ENCODE peak calls at places on chromosomes 3 and 15, in eight cellular contexts. O is frontal cortex; G is T47D; C is activated naive CD8-positive, alpha-beta T cell treated with anti-CD3 and anti-CD28 coated beads, Interleukin-2, amount 50 U/mL, for 24 hours; Z is HEK293T; S is LoVo; N is endothelial cell; X is GM12865. P is an unnamed sample.

GRCh38 chr15:89714775-89715174 is 24.2 kb downstream of the WDR93 start:
- DNase-seq in O (no peak), G (no peak), C (no peak), Z (no peak), S (no peak), N (no peak), X (no peak), P (no peak)

GRCh38 chr15:36080759-36081158 is 498.7 kb upstream of the CDIN1 start:
- DNase-seq in O (no peak), G (no peak), C (no peak), Z (no peak), S (no peak), N (no peak), X (no peak), P (no peak)

GRCh38 chr3:122989856-122990575 is 37.5 kb downstream of the SEMA5B start:
- DNase-seq in O (no peak), G (no peak), C (no peak), Z (no peak), S (no peak), N (no peak), X (no peak), P (no peak)

GRCh38 chr15:100192092-100192695 is 149.6 kb downstream of the ADAMTS17 start:
- DNase-seq in O (no peak), G (no peak), C (no peak), Z (no peak), S (no peak), N (no peak), X (no peak), P (no peak)

GRCh38 chr3:78712270-78712669 is 1055.5 kb downstream of the ROBO1 start:
- DNase-seq in O (no peak), G (no peak), C (no peak), Z (no peak), S (no peak), N (no peak), X (no peak), P (no peak)

GRCh38 chr15:80996247-80996646 is 4.5 kb upstream of the TLNRD1 start:
- DNase-seq in O (no peak), G (no peak), C (no peak), Z (no peak), S (no peak), N (no peak), X (peak), P (no peak)

GRCh38 chr3:123595396-123595795 is 10.5 kb upstream of the HACD2 start:
- DNase-seq in O (no peak), G (no peak), C (no peak), Z (no peak), S (no peak), N (no peak), X (no peak), P (no peak)

GRCh38 chr3:193978030-193978429 is 157.9 kb upstream of the HES1 start:
- DNase-seq in O (no peak), G (no peak), C (no peak), Z (no peak), S (no peak), N (no peak), X (no peak), P (no peak)

GRCh38 chr15:85777291-85778106 is 17.2 kb downstream of the KLHL25 start:
- DNase-seq in O (no peak), G (no peak), C (no peak), Z (no peak), S (no peak), N (no peak), X (no peak), P (no peak)

GRCh38 chr15:52440414-52440813 is 88.3 kb downstream of the MYO5A start:
- DNase-seq in O (no peak), G (no peak), C (peak), Z (no peak), S (peak), N (no peak), X (no peak), P (no peak)

GRCh38 chr3:8873740-8874139 is 89.5 kb downstream of the RAD18 start:
- DNase-seq in O (no peak), G (no peak), C (no peak), Z (no peak), S (no peak), N (no peak), X (no peak), P (no peak)

GRCh38 chr3:41972802-41973201 is 10.9 kb upstream of the ULK4 start:
- DNase-seq in O (no peak), G (no peak), C (no peak), Z (no peak), S (no peak), N (no peak), X (no peak), P (no peak)

GRCh38 chr15:71329041-71329440 is 213.8 kb downstream of the THSD4 start:
- DNase-seq in O (no peak), G (no peak), C (no peak), Z (no peak), S (no peak), N (peak), X (no peak), P (no peak)

GRCh38 chr15:90400759-90401314 is 12.8 kb downstream of the IQGAP1 start:
- DNase-seq in O (peak), G (peak), C (peak), Z (peak), S (peak), N (peak), X (peak), P (peak)

GRCh38 chr3:30162579-30162978 is 443.8 kb upstream of the TGFBR2 start:
- DNase-seq in O (no peak), G (no peak), C (no peak), Z (no peak), S (no peak), N (no peak), X (no peak), P (no peak)

GRCh38 chr3:197029511-197030167 is at the start of gene MELTF:
- DNase-seq in O (peak), G (peak), C (peak), Z (peak), S (peak), N (peak), X (peak), P (peak)

GRCh38 chr3:36227982-36228381 is 152.3 kb upstream of the STAC start:
- DNase-seq in O (no peak), G (no peak), C (no peak), Z (no peak), S (no peak), N (no peak), X (no peak), P (no peak)

GRCh38 chr3:183984749-183985729 is 32.6 kb downstream of the ABCC5 start:
- DNase-seq in O (no peak), G (no peak), C (no peak), Z (no peak), S (no peak), N (no peak), X (no peak), P (no peak)

GRCh38 chr3:11001020-11001657 is 8.6 kb downstream of the SLC6A1 start:
- DNase-seq in O (peak), G (no peak), C (no peak), Z (no peak), S (no peak), N (no peak), X (no peak), P (no peak)

GRCh38 chr3:127820871-127821853 is 1.2 kb downstream of the MGLL start:
- DNase-seq in O (no peak), G (no peak), C (peak), Z (no peak), S (peak), N (no peak), X (peak), P (peak)

GRCh38 chr15:28017423-28017924 is 81.6 kb downstream of the OCA2 start:
- DNase-seq in O (no peak), G (peak), C (no peak), Z (no peak), S (no peak), N (no peak), X (peak), P (no peak)

GRCh38 chr15:56739964-56740640 is 6.8 kb upstream of the ZNF280D start:
- DNase-seq in O (no peak), G (no peak), C (no peak), Z (peak), S (no peak), N (no peak), X (peak), P (no peak)

GRCh38 chr3:134838599-134838998 is 43.5 kb downstream of the EPHB1 start:
- DNase-seq in O (no peak), G (no peak), C (no peak), Z (no peak), S (no peak), N (no peak), X (peak), P (no peak)

GRCh38 chr15:69679623-69680228 is 227.1 kb downstream of the RPLP1 start:
- DNase-seq in O (no peak), G (no peak), C (peak), Z (no peak), S (no peak), N (no peak), X (peak), P (peak)

GRCh38 chr3:13477946-13478345 is 2.2 kb upstream of the HDAC11 start:
- DNase-seq in O (no peak), G (no peak), C (no peak), Z (no peak), S (no peak), N (no peak), X (no peak), P (no peak)

GRCh38 chr3:170815340-170815739 is 54.7 kb downstream of the RPL22L1 start:
- DNase-seq in O (no peak), G (peak), C (no peak), Z (peak), S (peak), N (no peak), X (no peak), P (no peak)

GRCh38 chr3:126850370-126851085 is 132.4 kb upstream of the PLXNA1 start:
- DNase-seq in O (no peak), G (peak), C (no peak), Z (no peak), S (no peak), N (no peak), X (no peak), P (no peak)

GRCh38 chr3:104952587-104952986 is 414.1 kb upstream of the ALCAM start:
- DNase-seq in O (no peak), G (no peak), C (no peak), Z (no peak), S (peak), N (no peak), X (no peak), P (no peak)

GRCh38 chr3:46998121-46998851 is 18.8 kb downstream of the NBEAL2 start:
- DNase-seq in O (peak), G (peak), C (peak), Z (peak), S (peak), N (peak), X (peak), P (peak)

GRCh38 chr15:70056091-70056680 is 41.5 kb downstream of the TLE3 start:
- DNase-seq in O (no peak), G (no peak), C (no peak), Z (no peak), S (no peak), N (no peak), X (no peak), P (no peak)

GRCh38 chr3:29156071-29156715 is 124.7 kb upstream of the RBMS3 start:
- DNase-seq in O (no peak), G (no peak), C (no peak), Z (peak), S (no peak), N (no peak), X (no peak), P (no peak)

GRCh38 chr3:100024520-100025303 is 89.6 kb downstream of the FILIP1L start:
- DNase-seq in O (no peak), G (no peak), C (no peak), Z (no peak), S (no peak), N (no peak), X (no peak), P (no peak)

GRCh38 chr3:64922213-64922612 is 234.4 kb upstream of the ADAMTS9 start:
- DNase-seq in O (no peak), G (no peak), C (no peak), Z (no peak), S (no peak), N (no peak), X (no peak), P (no peak)

P was measured in GM20000.